ENCODE peak calls at places on chromosome X, in nine cellular contexts. K is neural progenitor cell; C is CD4-positive, CD25-positive, alpha-beta regulatory T cell; L is ovary; W is Karpas-422; G is suprapubic skin; O is IMR-90; U is adrenal gland; E is SK-N-SH. M is an unnamed sample.
A peak's percentile ranks its signal among the peaks of the same experiment; 100 is the strongest.

GRCh38 chrX:23742693-23743622 is at the start of gene ACOT9:
- DNase-seq in W (peak; percentile 94), G (peak; percentile 95), O (peak; percentile 95), E (peak; percentile 92), U (peak; percentile 97), L (peak; percentile 95), C (peak; percentile 68), K (peak; percentile 92), M (peak; percentile 96)

GRCh38 chrX:37812110-37812509 is 32.3 kb downstream of the CYBB start:
- DNase-seq in O (no peak), G (no peak), K (no peak), L (no peak), W (no peak), E (no peak), C (no peak), U (no peak), M (no peak)

GRCh38 chrX:120380699-120381098 is 18.8 kb downstream of the ATP1B4 start:
- DNase-seq in L (no peak), O (no peak), C (peak; percentile 5), U (no peak), W (peak; percentile 79), E (no peak), K (peak; percentile 34), G (no peak), M (no peak)

GRCh38 chrX:8649969-8650368 is 82.0 kb downstream of the ANOS1 start:
- DNase-seq in L (no peak), O (no peak), U (no peak), E (no peak), G (no peak), C (no peak), K (no peak), W (no peak), M (no peak)

GRCh38 chrX:74506310-74507115 is 85.2 kb downstream of the SLC16A2 start:
- DNase-seq in L (no peak), O (no peak), K (no peak), W (no peak), U (no peak), C (no peak), E (no peak), G (no peak), M (no peak)

GRCh38 chrX:73563740-73564073 is 710 bp downstream of the CHIC1 start:
- DNase-seq in C (no peak), E (no peak), W (no peak), U (no peak), G (no peak), K (no peak), O (no peak), L (no peak), M (no peak)

GRCh38 chrX:121894756-121895155 is 847.3 kb downstream of the GLUD2 start:
- DNase-seq in G (no peak), W (no peak), L (no peak), O (no peak), E (no peak), U (no peak), K (no peak), C (no peak), M (no peak)

GRCh38 chrX:45632506-45632905 is 431.8 kb upstream of the DIPK2B start:
- DNase-seq in U (no peak), K (no peak), W (no peak), O (no peak), C (no peak), G (no peak), E (no peak), L (no peak), M (no peak)

GRCh38 chrX:56726609-56727008 is 2.4 kb upstream of the NBDY start:
- DNase-seq in K (peak; percentile 52), O (peak; percentile 61), G (no peak), C (peak; percentile 9), W (peak; percentile 81), L (no peak), E (peak; percentile 19), U (peak; percentile 25), M (no peak)

GRCh38 chrX:124217289-124218251 is 114.9 kb upstream of the TEX13D start:
- DNase-seq in K (peak; percentile 67), G (no peak), U (no peak), C (peak; percentile 9), L (no peak), O (no peak), E (no peak), W (no peak), M (no peak)

GRCh38 chrX:8629871-8630270 is 102.1 kb downstream of the ANOS1 start:
- DNase-seq in G (no peak), K (no peak), L (no peak), U (no peak), O (peak; percentile 4), C (no peak), W (no peak), E (no peak), M (no peak)

GRCh38 chrX:111035256-111035655 is 60.7 kb upstream of the PAK3 start:
- DNase-seq in E (no peak), O (no peak), C (no peak), U (no peak), L (no peak), K (peak; percentile 4), W (no peak), G (no peak), M (no peak)

GRCh38 chrX:25144043-25144940 is 128.5 kb upstream of the ARX start:
- DNase-seq in O (peak; percentile 64), U (peak; percentile 47), L (peak; percentile 77), K (peak; percentile 88), E (peak; percentile 51), W (peak; percentile 69), C (peak; percentile 8), G (peak; percentile 63), M (peak; percentile 80)

GRCh38 chrX:110125435-110125834 is 122.5 kb downstream of the TMEM164 start:
- DNase-seq in K (peak; percentile 63), O (peak; percentile 12), E (peak; percentile 24), C (no peak), L (no peak), U (no peak), G (no peak), W (peak; percentile 45), M (no peak)

GRCh38 chrX:39688576-39689373 is 409.0 kb downstream of the BCOR start:
- DNase-seq in L (peak; percentile 82), U (peak; percentile 51), W (peak; percentile 5), C (no peak), G (no peak), E (peak; percentile 89), O (peak; percentile 7), K (peak; percentile 95), M (peak; percentile 85)

DNA sequence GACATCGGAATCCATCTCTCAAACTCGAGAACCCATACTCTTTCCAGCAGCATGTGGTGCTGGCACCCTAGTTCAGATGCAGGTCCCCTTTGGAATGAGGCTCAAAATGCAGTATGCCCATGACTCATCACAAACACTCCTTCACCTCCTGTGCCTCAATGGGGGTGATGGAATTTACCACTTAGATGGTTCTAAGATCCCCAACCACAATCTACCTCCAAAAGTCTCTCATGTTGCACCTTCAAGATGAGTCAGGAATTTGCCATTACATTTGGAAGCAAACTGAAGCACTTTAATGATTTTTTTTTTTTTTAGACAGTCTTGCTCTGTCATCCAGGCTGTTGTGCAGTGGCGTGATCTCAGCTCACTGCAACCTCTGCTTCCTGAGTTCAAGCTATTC is 8.5 kb upstream of the MID1 start:
- DNase-seq in K (no peak), E (no peak), C (no peak), U (no peak), L (no peak), G (no peak), W (no peak), O (no peak), M (no peak)
- H3K4me1 ChIP-seq in K (peaks cover under 1% of the 10 kb centered on the region), E (no peaks in the 10 kb centered on the region), C (no peaks in the 10 kb centered on the region), U (no peaks in the 10 kb centered on the region), L (no peaks in the 10 kb centered on the region), G (peaks cover under 1% of the 10 kb centered on the region), W (no peaks in the 10 kb centered on the region), O (peaks cover 10% of the 10 kb centered on the region), M (no peaks in the 10 kb centered on the region)

DNA sequence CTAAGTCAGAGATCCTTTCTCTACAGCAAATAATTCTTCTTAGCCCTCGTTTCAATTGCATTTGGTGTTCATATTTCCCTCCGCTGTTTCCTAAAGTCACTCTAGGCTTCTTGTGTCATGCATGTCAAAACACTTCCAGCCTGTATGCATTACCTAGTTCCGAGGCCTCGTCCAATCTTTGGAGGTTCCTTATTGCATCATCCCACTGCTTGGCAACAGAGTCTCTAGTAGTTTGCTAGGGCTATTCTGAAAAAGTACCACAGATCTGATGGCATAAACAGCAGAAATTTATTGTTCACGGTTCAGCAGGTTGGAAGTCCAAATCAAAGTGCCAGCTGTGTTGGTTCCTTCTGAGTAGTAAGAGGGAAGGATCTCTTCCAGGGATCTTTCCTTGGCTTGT is 5.9 kb downstream of the H2BW2 start:
- DNase-seq in G (no peak), W (no peak), L (no peak), E (no peak), U (no peak), C (no peak), K (no peak), O (no peak), M (no peak)
- H3K4me3 ChIP-seq in G (no peak overlapping the region), W (no peak overlapping the region), L (no peak overlapping the region), E (no peak overlapping the region), U (no peak overlapping the region), C (no peak overlapping the region), K (no peak overlapping the region), O (no peak overlapping the region), M (no peak overlapping the region)

GRCh38 chrX:2320580-2321327 is 180.0 kb downstream of the DHRSX start:
- DNase-seq in L (no peak), U (peak; percentile 62), G (no peak), E (peak; percentile 37), W (no peak), C (no peak), K (no peak), O (peak; percentile 77), M (no peak)
- H3K27ac ChIP-seq in L (no peak overlapping the region), U (no peak overlapping the region), G (no peak overlapping the region), E (no peak overlapping the region), W (no peak overlapping the region), C (no peak overlapping the region), K (peak overlapping the region; percentile 58), O (peak overlapping the region; percentile 62), M (no peak overlapping the region)

GRCh38 chrX:136191171-136191570 is 43.8 kb downstream of the FHL1 start:
- DNase-seq in G (no peak), U (peak; percentile 38), O (no peak), L (no peak), E (no peak), C (no peak), K (no peak), W (no peak), M (no peak)

GRCh38 chrX:136192839-136193414 is 45.6 kb downstream of the FHL1 start:
- DNase-seq in K (no peak), W (no peak), E (no peak), G (no peak), C (no peak), L (no peak), U (no peak), O (peak; percentile 68), M (no peak)

GRCh38 chrX:136190038-136190437 is 42.7 kb downstream of the FHL1 start:
- DNase-seq in U (no peak), E (no peak), C (no peak), K (no peak), G (no peak), W (no peak), L (no peak), O (no peak), M (no peak)

GRCh38 chrX:136193771-136194170 is 46.4 kb downstream of the FHL1 start:
- DNase-seq in K (no peak), U (no peak), E (no peak), W (no peak), L (no peak), C (no peak), O (no peak), G (no peak), M (no peak)

DNA sequence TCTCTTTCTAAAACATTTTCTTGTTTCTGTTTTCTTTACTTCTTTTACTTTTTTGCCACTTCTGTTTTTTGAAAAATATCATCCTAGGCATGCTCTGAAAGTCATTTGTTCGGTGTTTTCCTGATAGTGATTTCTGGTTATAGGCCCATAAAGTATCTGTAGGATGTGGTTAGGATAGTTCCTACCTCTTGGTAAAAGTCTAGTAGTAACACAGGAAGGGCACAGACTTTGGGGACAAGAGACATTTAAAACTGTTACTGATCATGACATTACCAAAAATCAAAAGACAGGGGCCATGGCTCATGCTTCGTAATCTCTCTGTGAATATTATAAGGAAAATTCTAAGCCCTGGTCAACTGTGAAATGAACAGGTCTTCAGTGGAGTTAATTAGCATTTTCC is 44.8 kb downstream of the FHL1 start:
- DNase-seq in W (no peak), C (no peak), L (no peak), O (no peak), K (no peak), G (no peak), U (no peak), E (no peak), M (no peak)
- H3K4me1 ChIP-seq in W (peaks cover 2% of the 10 kb centered on the region), C (peaks cover 7% of the 10 kb centered on the region), L (peaks cover 2% of the 10 kb centered on the region), O (peaks cover 2% of the 10 kb centered on the region), K (no peaks in the 10 kb centered on the region), G (peaks cover 11% of the 10 kb centered on the region), U (peaks cover 18% of the 10 kb centered on the region), E (no peaks in the 10 kb centered on the region), M (peaks cover 2% of the 10 kb centered on the region)